ENCODE peak calls at places on chromosomes 12 and 14, in six cellular contexts. M is endothelial cell; X is neural crest cell; U is GM10248; D is CD8-positive, alpha-beta T cell; R is HFFc6. T is an unnamed sample.

GRCh38 chr12:116714175-116714574 is 23.7 kb downstream of the SPRING1 start:
- DNase-seq in R (no peak), M (no peak), U (no peak), X (no peak), D (no peak), T (no peak)

GRCh38 chr12:6372403-6373003 is 2.9 kb downstream of the SCNN1A start:
- DNase-seq in X (no peak), U (no peak), M (no peak), D (no peak), R (peak), T (no peak)

GRCh38 chr12:103547929-103548328 is 39.1 kb upstream of the STAB2 start:
- DNase-seq in U (no peak), D (no peak), R (no peak), M (no peak), X (no peak), T (no peak)

GRCh38 chr14:71659165-71659564 is 273.1 kb upstream of the RGS6 start:
- DNase-seq in R (no peak), X (no peak), D (no peak), U (no peak), M (no peak), T (no peak)

GRCh38 chr14:97267509-97267908 is 470.3 kb downstream of the VRK1 start:
- DNase-seq in D (no peak), X (no peak), M (no peak), U (no peak), R (no peak), T (no peak)

GRCh38 chr12:118237053-118237665 is 101.2 kb downstream of the PEBP1 start:
- DNase-seq in X (no peak), M (no peak), D (no peak), R (no peak), U (peak), T (no peak)

GRCh38 chr12:56074396-56074795 is 5.6 kb upstream of the ERBB3 start:
- DNase-seq in X (no peak), R (no peak), U (no peak), D (no peak), M (no peak), T (no peak)

GRCh38 chr14:94646066-94646465 is 33.9 kb downstream of the SERPINA3 start:
- DNase-seq in X (no peak), U (no peak), D (no peak), M (no peak), R (no peak), T (no peak)

GRCh38 chr12:10364839-10365681 is 24.8 kb downstream of the KLRK1 start:
- DNase-seq in M (peak), D (no peak), U (peak), X (no peak), R (peak), T (no peak)

GRCh38 chr12:51362747-51363342 is 16.4 kb upstream of the CELA1 start:
- DNase-seq in U (no peak), M (no peak), R (no peak), D (no peak), X (no peak), T (no peak)

GRCh38 chr12:90020006-90020405 is 311.4 kb upstream of the ATP2B1 start:
- DNase-seq in R (no peak), X (no peak), M (no peak), U (no peak), D (no peak), T (no peak)

GRCh38 chr12:10965511-10965910 is 21.2 kb downstream of the TAS2R50 start:
- DNase-seq in X (no peak), R (no peak), M (no peak), U (no peak), D (no peak), T (no peak)

GRCh38 chr14:50920482-50921225 is 23.6 kb downstream of the PYGL start:
- DNase-seq in D (no peak), R (peak), M (no peak), X (no peak), U (no peak), T (no peak)

GRCh38 chr14:61557262-61557661 is 138.1 kb upstream of the HIF1A start:
- DNase-seq in D (no peak), R (no peak), U (no peak), M (no peak), X (no peak), T (no peak)

GRCh38 chr12:64478661-64479060 is 26.7 kb downstream of the TBK1 start:
- DNase-seq in M (no peak), R (no peak), D (no peak), X (no peak), U (no peak), T (no peak)

GRCh38 chr12:29763301-29763683 is 20.4 kb downstream of the TMTC1 start:
- DNase-seq in X (no peak), R (no peak), D (no peak), M (no peak), U (no peak), T (no peak)

GRCh38 chr14:26765768-26766550 is 168.1 kb upstream of the NOVA1 start:
- DNase-seq in D (no peak), M (no peak), R (no peak), U (no peak), X (no peak), T (no peak)

GRCh38 chr12:107318804-107319535 is 225.6 kb upstream of the CRY1 start:
- DNase-seq in X (peak), R (no peak), U (no peak), D (no peak), M (peak), T (peak)

GRCh38 chr12:81492131-81492720 is 266.9 kb downstream of the PPFIA2 start:
- DNase-seq in R (no peak), X (no peak), U (no peak), D (no peak), M (no peak), T (no peak)

GRCh38 chr12:6146509-6146908 is 22.0 kb upstream of the VWF start:
- DNase-seq in M (no peak), X (no peak), U (no peak), R (no peak), D (no peak), T (no peak)

GRCh38 chr12:9319044-9319841 is 111.0 kb upstream of the PZP start:
- DNase-seq in X (no peak), U (no peak), M (no peak), D (no peak), R (no peak), T (no peak)
- TF ChIP-seq CTCF in X (no peak), U (no peak), M (no peak), D (no peak), R (no peak), T (no peak)

GRCh38 chr14:92734618-92735017 is 13.8 kb downstream of the LGMN start:
- DNase-seq in M (no peak), D (no peak), R (no peak), X (no peak), U (no peak), T (no peak)

GRCh38 chr14:92735344-92735743 is 13.1 kb downstream of the LGMN start:
- DNase-seq in D (no peak), X (no peak), U (no peak), M (no peak), R (no peak), T (no peak)

GRCh38 chr14:92737206-92737605 is 11.2 kb downstream of the LGMN start:
- DNase-seq in X (no peak), D (no peak), R (no peak), U (no peak), M (no peak), T (no peak)

GRCh38 chr14:92740440-92740839 is 8.0 kb downstream of the LGMN start:
- DNase-seq in X (no peak), M (no peak), U (no peak), D (no peak), R (no peak), T (no peak)

DNA sequence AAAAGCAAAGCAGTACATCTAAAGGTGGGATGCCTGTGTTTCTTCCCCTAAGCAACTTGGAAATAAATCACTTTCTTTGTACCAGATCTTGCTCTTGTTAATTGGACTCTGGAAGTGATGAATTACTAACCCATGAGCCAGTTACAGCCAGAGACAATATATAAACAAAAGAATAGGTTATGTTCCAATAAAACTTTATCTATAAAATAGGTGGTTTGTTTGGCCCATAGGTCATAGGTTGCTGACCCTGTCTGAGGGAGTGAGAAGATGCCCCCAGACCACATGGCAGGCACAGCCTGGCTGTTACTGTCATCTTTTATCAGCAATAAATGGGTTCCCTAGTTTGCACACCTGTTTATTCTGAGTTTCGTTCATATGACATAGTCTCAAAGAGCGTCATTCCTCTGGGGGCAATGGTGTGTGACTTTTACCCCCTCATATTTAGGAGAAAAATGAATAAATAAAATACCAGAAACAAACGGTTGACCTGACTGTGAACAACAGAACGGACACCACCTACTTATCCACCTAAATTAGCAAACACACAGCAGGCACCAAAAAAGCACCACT is 10.7 kb downstream of the LGMN start:
- DNase-seq in U (no peak), M (no peak), X (no peak), R (no peak), D (no peak), T (no peak)
- TF ChIP-seq CTCF in U (no peak), M (no peak), X (no peak), R (no peak), D (no peak), T (no peak)

GRCh38 chr14:60165547-60165876 is 314 bp upstream of the DHRS7 start:
- DNase-seq in R (no peak), X (no peak), M (no peak), U (no peak), D (no peak), T (no peak)

GRCh38 chr14:60161176-60162107 is 3.8 kb downstream of the DHRS7 start:
- DNase-seq in M (no peak), X (no peak), U (no peak), R (no peak), D (no peak), T (no peak)

GRCh38 chr14:60164717-60165546 is at the start of gene DHRS7:
- DNase-seq in R (peak), U (peak), D (peak), X (peak), M (peak), T (peak)

GRCh38 chr14:60164404-60164716 is 838 bp downstream of the DHRS7 start:
- DNase-seq in M (no peak), U (no peak), D (no peak), X (no peak), R (peak), T (no peak)

GRCh38 chr14:60163741-60164140 is 1.5 kb downstream of the DHRS7 start:
- DNase-seq in X (no peak), M (no peak), U (no peak), R (no peak), D (no peak), T (no peak)
- TF ChIP-seq CTCF in X (no peak), M (no peak), U (no peak), R (no peak), D (no peak), T (no peak)

DNA sequence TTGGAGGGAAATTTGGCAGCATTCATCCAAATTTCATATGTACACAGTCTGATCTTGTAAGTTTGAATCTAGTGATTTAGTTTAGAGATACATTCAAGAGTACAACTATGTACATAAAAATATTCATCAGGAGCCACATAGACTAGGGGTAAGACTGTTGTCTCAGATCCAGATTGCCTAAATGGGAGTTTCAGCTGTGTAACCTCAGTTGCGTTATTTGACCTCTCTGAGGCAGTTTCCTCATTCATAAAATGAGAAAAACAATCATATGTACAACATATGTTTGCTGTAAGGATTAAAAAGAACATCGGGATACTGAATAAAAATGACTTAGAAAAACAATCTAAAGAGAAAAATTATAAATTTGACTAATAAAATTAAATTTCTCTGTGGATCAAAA is 577.5 kb downstream of the RPL10L start:
- DNase-seq in U (no peak), X (no peak), R (no peak), D (no peak), M (no peak), T (no peak)
- TF ChIP-seq CTCF in U (no peak), X (no peak), R (no peak), D (no peak), M (no peak), T (no peak)

GRCh38 chr14:77110286-77110685 is 12.2 kb downstream of the CIPC start:
- DNase-seq in R (no peak), X (no peak), M (no peak), D (no peak), U (no peak), T (no peak)

GRCh38 chr14:77106666-77107065 is 8.6 kb downstream of the CIPC start:
- DNase-seq in R (no peak), D (no peak), U (no peak), X (no peak), M (no peak), T (no peak)

GRCh38 chr14:77107228-77107627 is 9.2 kb downstream of the CIPC start:
- DNase-seq in D (no peak), U (no peak), R (no peak), X (no peak), M (no peak), T (no peak)

GRCh38 chr14:77109656-77110055 is 11.6 kb downstream of the CIPC start:
- DNase-seq in R (no peak), U (no peak), X (no peak), M (no peak), D (no peak), T (no peak)

GRCh38 chr14:77108753-77109152 is 10.7 kb downstream of the CIPC start:
- DNase-seq in U (no peak), X (no peak), M (no peak), D (no peak), R (no peak), T (no peak)
- TF ChIP-seq CTCF in U (no peak), X (peak), M (no peak), D (no peak), R (peak), T (no peak)

DNA sequence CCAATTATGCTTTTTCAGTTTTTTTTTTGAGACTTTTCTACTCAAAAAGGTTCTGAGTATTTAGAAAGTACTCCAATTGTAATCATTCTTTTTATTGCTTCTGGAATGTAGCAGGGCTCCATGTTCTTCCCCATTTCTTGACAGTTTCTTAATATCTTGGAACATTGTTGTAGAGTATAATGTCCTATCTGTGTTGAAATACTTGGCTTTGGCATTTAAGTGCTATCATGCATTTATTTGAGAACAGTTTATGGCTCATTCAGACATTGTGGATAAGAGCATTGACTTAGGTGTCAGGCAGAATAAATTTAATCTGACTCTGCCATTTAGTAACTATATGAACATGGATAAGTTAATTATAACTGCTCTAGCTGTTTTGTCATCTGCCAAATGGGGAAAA is 28.3 kb downstream of the ADIPOR2 start:
- DNase-seq in U (no peak), D (no peak), M (no peak), X (no peak), R (no peak), T (no peak)
- TF ChIP-seq CTCF in U (no peak), D (no peak), M (no peak), X (no peak), R (no peak), T (no peak)

GRCh38 chr12:131438874-131439273 is 272.0 kb upstream of the SFSWAP start:
- DNase-seq in U (no peak), D (no peak), X (no peak), R (no peak), M (no peak), T (no peak)
- TF ChIP-seq CTCF in U (no peak), D (no peak), X (no peak), R (no peak), M (no peak), T (peak)

T was measured in progenitor cell of endocrine pancreas.